ENCODE peak calls at places on chromosomes 7 and 10, in four cellular contexts. K, T, W and H are unnamed samples.
A peak's percentile ranks its signal among the peaks of the same experiment; 100 is the strongest.

GRCh38 chr7:20350518-20350951 is 19.8 kb downstream of the ITGB8 start:
- DNase-seq in K (no peak), T (peak; percentile 55), W (no peak), H (no peak)

GRCh38 chr10:96833220-96834001 is 1.3 kb downstream of the LCOR start:
- DNase-seq in K (peak; percentile 39), T (peak; percentile 37), W (peak; percentile 61), H (peak; percentile 25)

GRCh38 chr7:98137826-98138151 is 31.1 kb downstream of the LMTK2 start:
- DNase-seq in K (no peak), T (no peak), W (no peak), H (no peak)

GRCh38 chr10:6406220-6407033 is 173.6 kb downstream of the PRKCQ start:
- DNase-seq in K (peak; percentile 46), T (peak; percentile 29), W (no peak), H (no peak)

GRCh38 chr10:19488592-19489280 is 327.5 kb upstream of the PLXDC2 start:
- DNase-seq in K (no peak), T (no peak), W (peak; percentile 76), H (peak; percentile 41)

GRCh38 chr10:79447911-79448731 is 2.7 kb upstream of the ZCCHC24 start:
- DNase-seq in K (no peak), T (no peak), W (no peak), H (peak; percentile 21)

GRCh38 chr10:29688230-29688634 is 53.5 kb upstream of the SVIL start:
- DNase-seq in K (no peak), T (peak; percentile 8), W (no peak), H (peak; percentile 23)

GRCh38 chr10:131972474-131973071 is 9.2 kb downstream of the BNIP3 start:
- DNase-seq in K (no peak), T (peak; percentile 59), W (no peak), H (no peak)

GRCh38 chr7:41629711-41630111 is 73.2 kb downstream of the INHBA start:
- DNase-seq in K (no peak), T (no peak), W (no peak), H (no peak)

GRCh38 chr7:25098096-25099046 is 26.7 kb downstream of the CYCS start:
- DNase-seq in K (peak; percentile 72), T (peak; percentile 60), W (peak; percentile 44), H (peak; percentile 53)

GRCh38 chr7:113159746-113160339 is 41.5 kb upstream of the SMIM30 start:
- DNase-seq in K (peak; percentile 54), T (peak; percentile 60), W (no peak), H (peak; percentile 0)

GRCh38 chr10:96984512-96985225 is 152.6 kb downstream of the LCOR start:
- DNase-seq in K (no peak), T (no peak), W (no peak), H (no peak)

GRCh38 chr7:155961241-155962190 is 149.3 kb upstream of the SHH start:
- DNase-seq in K (peak; percentile 77), T (peak; percentile 80), W (no peak), H (peak; percentile 74)

GRCh38 chr10:28991738-28992270 is 297.1 kb upstream of the LYZL1 start:
- DNase-seq in K (peak; percentile 79), T (peak; percentile 62), W (no peak), H (peak; percentile 28)

GRCh38 chr7:77200542-77200941 is 923 bp upstream of the FGL2 start:
- DNase-seq in K (no peak), T (no peak), W (no peak), H (no peak)

GRCh38 chr7:5708271-5708670 is 73.2 kb downstream of the RNF216 start:
- DNase-seq in K (no peak), T (no peak), W (no peak), H (no peak)

GRCh38 chr10:127193125-127193524 is 3.3 kb downstream of the INSYN2A start:
- DNase-seq in K (no peak), T (peak; percentile 16), W (no peak), H (no peak)